ENCODE peak calls at places on chromosome 1, in ten cellular contexts. I, G, E, Y, J, O, A, T, K and F are unnamed samples. For H3K9me3, the result is how much of the 10 kb centered on the place peaks cover.

GRCh38 chr1:21914468-21914867 is 22.6 kb downstream of the HSPG2 start:
- DNase-seq in I (no peak), G (no peak), E (no peak), Y (no peak), J (peak), O (no peak), A (no peak), T (peak), K (no peak), F (no peak)

GRCh38 chr1:27567183-27567526 is 36.8 kb downstream of the AHDC1 start:
- DNase-seq in I (no peak), G (no peak), E (peak), Y (no peak), J (no peak), O (no peak), A (no peak), T (no peak), K (no peak), F (no peak)

GRCh38 chr1:230542054-230542453 is 100.2 kb upstream of the COG2 start:
- DNase-seq in I (no peak), G (no peak), E (no peak), Y (no peak), J (no peak), O (no peak), A (no peak), T (no peak), K (no peak), F (no peak)

GRCh38 chr1:247908761-247909160 is 11.3 kb upstream of the OR2T8 start:
- DNase-seq in I (no peak), G (no peak), E (no peak), Y (no peak), J (no peak), O (no peak), A (no peak), T (no peak), K (no peak), F (no peak)

GRCh38 chr1:12595839-12596821 is 21.9 kb downstream of the DHRS3 start:
- DNase-seq in I (peak), G (peak), E (peak), Y (no peak), J (peak), O (peak), A (peak), T (peak), K (peak), F (no peak)

GRCh38 chr1:160519542-160520435 is 3.3 kb downstream of the SLAMF6 start:
- DNase-seq in I (no peak), G (no peak), E (no peak), Y (peak), J (no peak), O (no peak), A (no peak), T (peak), K (peak), F (no peak)

GRCh38 chr1:197285526-197286217 is 17.6 kb downstream of the CRB1 start:
- DNase-seq in I (no peak), G (no peak), E (no peak), Y (no peak), J (no peak), O (no peak), A (no peak), T (no peak), K (no peak), F (no peak)

GRCh38 chr1:28104866-28105467 is 16.6 kb upstream of the EYA3 start:
- DNase-seq in I (no peak), G (no peak), E (peak), Y (peak), J (peak), O (peak), A (peak), T (peak), K (no peak), F (peak)

GRCh38 chr1:8777867-8778266 is 39.6 kb downstream of the RERE start:
- DNase-seq in I (no peak), G (no peak), E (no peak), Y (no peak), J (no peak), O (no peak), A (no peak), T (no peak), K (no peak), F (no peak)

GRCh38 chr1:30445449-30445848 is 277.9 kb downstream of the MATN1 start:
- DNase-seq in I (no peak), G (no peak), E (no peak), Y (no peak), J (no peak), O (no peak), A (no peak), T (no peak), K (no peak), F (no peak)

GRCh38 chr1:237303929-237304328 is 261.9 kb downstream of the RYR2 start:
- DNase-seq in I (no peak), G (no peak), E (no peak), Y (no peak), J (no peak), O (no peak), A (no peak), T (no peak), K (no peak), F (no peak)

GRCh38 chr1:228379666-228380065 is 27.0 kb downstream of the TRIM11 start:
- DNase-seq in I (no peak), G (no peak), E (no peak), Y (no peak), J (no peak), O (no peak), A (no peak), T (no peak), K (no peak), F (no peak)

GRCh38 chr1:115306146-115306545 is 31.9 kb downstream of the NGF start:
- DNase-seq in I (no peak), G (no peak), E (no peak), Y (no peak), J (no peak), O (no peak), A (no peak), T (no peak), K (no peak), F (no peak)

GRCh38 chr1:85884372-85885035 is 176.3 kb upstream of the ZNHIT6 start:
- DNase-seq in I (no peak), G (no peak), E (peak), Y (no peak), J (no peak), O (peak), A (no peak), T (no peak), K (no peak), F (peak)

GRCh38 chr1:212368073-212368484 is 46.6 kb downstream of the PACC1 start:
- DNase-seq in I (no peak), G (peak), E (peak), Y (peak), J (peak), O (peak), A (peak), T (peak), K (peak), F (peak)

GRCh38 chr1:18945401-18945849 is 11.1 kb downstream of the IFFO2 start:
- DNase-seq in I (peak), G (no peak), E (peak), Y (no peak), J (peak), O (peak), A (peak), T (peak), K (no peak), F (no peak)

GRCh38 chr1:44035726-44036408 is 4.6 kb upstream of the SLC6A9 start:
- DNase-seq in I (peak), G (no peak), E (peak), Y (peak), J (peak), O (peak), A (peak), T (peak), K (no peak), F (no peak)

GRCh38 chr1:44662683-44663030 is 11.6 kb downstream of the TMEM53 start:
- DNase-seq in I (no peak), G (no peak), E (no peak), Y (no peak), J (no peak), O (no peak), A (peak), T (no peak), K (no peak), F (no peak)

GRCh38 chr1:198969981-198970380 is 331.1 kb downstream of the PTPRC start:
- DNase-seq in I (no peak), G (no peak), E (no peak), Y (no peak), J (no peak), O (no peak), A (no peak), T (no peak), K (no peak), F (no peak)

GRCh38 chr1:38328278-38329035 is 281.9 kb upstream of the POU3F1 start:
- DNase-seq in I (no peak), G (no peak), E (no peak), Y (no peak), J (no peak), O (no peak), A (no peak), T (no peak), K (no peak), F (no peak)

GRCh38 chr1:107976431-107977215 is 11.6 kb upstream of the VAV3 start:
- DNase-seq in I (no peak), G (no peak), E (peak), Y (no peak), J (no peak), O (no peak), A (no peak), T (no peak), K (no peak), F (no peak)

GRCh38 chr1:181423301-181423918 is 59.9 kb upstream of the CACNA1E start:
- DNase-seq in I (peak), G (no peak), E (peak), Y (peak), J (peak), O (peak), A (peak), T (peak), K (peak), F (peak)

GRCh38 chr1:21174638-21175323 is 1.9 kb downstream of the EIF4G3 start:
- DNase-seq in I (no peak), G (no peak), E (no peak), Y (no peak), J (no peak), O (peak), A (no peak), T (peak), K (no peak), F (no peak)

GRCh38 chr1:185559684-185560310 is 174.4 kb upstream of the HMCN1 start:
- DNase-seq in I (no peak), G (peak), E (peak), Y (peak), J (peak), O (no peak), A (peak), T (peak), K (peak), F (peak)

GRCh38 chr1:119655160-119655559 is 7.1 kb upstream of the ZNF697 start:
- DNase-seq in I (no peak), G (no peak), E (no peak), Y (no peak), J (no peak), O (no peak), A (no peak), T (no peak), K (no peak), F (no peak)

GRCh38 chr1:112423207-112423606 is 27.2 kb downstream of the CTTNBP2NL start:
- DNase-seq in I (no peak), G (no peak), E (no peak), Y (no peak), J (no peak), O (no peak), A (no peak), T (no peak), K (no peak), F (no peak)

GRCh38 chr1:10898921-10899320 is 102.5 kb upstream of the CASZ1 start:
- DNase-seq in I (no peak), G (no peak), E (no peak), Y (no peak), J (no peak), O (no peak), A (no peak), T (no peak), K (no peak), F (no peak)

GRCh38 chr1:170580636-170581035 is 48.7 kb downstream of the GORAB start:
- DNase-seq in I (no peak), G (no peak), E (no peak), Y (no peak), J (no peak), O (no peak), A (no peak), T (no peak), K (no peak), F (no peak)

GRCh38 chr1:229011022-229011421 is 259.9 kb upstream of the RAB4A start:
- DNase-seq in I (no peak), G (no peak), E (no peak), Y (no peak), J (no peak), O (peak), A (no peak), T (no peak), K (no peak), F (no peak)

GRCh38 chr1:43293171-43293570 is 7.6 kb upstream of the TIE1 start:
- DNase-seq in I (no peak), G (no peak), E (no peak), Y (no peak), J (no peak), O (no peak), A (no peak), T (no peak), K (no peak), F (no peak)

GRCh38 chr1:172821609-172822274 is 162.8 kb downstream of the FASLG start:
- DNase-seq in I (no peak), G (peak), E (no peak), Y (peak), J (no peak), O (peak), A (peak), T (no peak), K (no peak), F (no peak)

GRCh38 chr1:64476251-64476952 is 6.5 kb downstream of the CACHD1 start:
- DNase-seq in I (no peak), G (no peak), E (no peak), Y (no peak), J (peak), O (peak), A (peak), T (peak), K (no peak), F (no peak)

GRCh38 chr1:47576758-47577115 is 138.9 kb downstream of the FOXD2 start:
- DNase-seq in I (no peak), G (no peak), E (no peak), Y (no peak), J (no peak), O (no peak), A (no peak), T (no peak), K (no peak), F (no peak)

GRCh38 chr1:224116131-224116530 is 2.2 kb downstream of the FBXO28 start:
- DNase-seq in I (no peak), G (no peak), E (peak), Y (peak), J (no peak), O (peak), A (no peak), T (peak), K (peak), F (peak)

DNA sequence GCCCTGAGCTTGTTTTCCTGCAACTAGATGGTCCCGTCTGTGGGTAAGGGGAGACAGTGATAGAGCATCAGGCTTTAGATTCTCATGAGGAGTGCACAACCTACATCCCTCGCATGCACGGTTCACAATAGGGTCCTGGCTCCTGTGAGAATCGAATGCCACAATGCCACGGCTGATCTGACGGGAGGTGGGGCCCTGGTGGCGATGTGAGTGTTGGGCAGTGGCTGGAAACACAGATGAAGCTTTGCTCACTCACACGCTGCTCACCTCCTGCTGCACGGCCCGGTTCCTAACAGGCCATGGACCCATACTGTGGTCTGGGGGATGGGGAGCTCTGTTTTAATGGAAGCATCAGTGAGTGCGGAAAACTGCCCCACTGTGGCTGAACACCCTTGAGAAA is 35.8 kb upstream of the TTC34 start:
- DNase-seq in I (no peak), G (no peak), E (no peak), Y (no peak), J (no peak), O (no peak), A (no peak), T (no peak), K (no peak), F (no peak)
- H3K9me3 ChIP-seq in I (under half), G (under half), E (under half), Y (under half), J (under half), O (under half), A (under half), T (under half), K (under half), F (under half)

GRCh38 chr1:4700801-4701200 is 46.4 kb downstream of the AJAP1 start:
- DNase-seq in I (no peak), G (no peak), E (peak), Y (no peak), J (no peak), O (no peak), A (no peak), T (no peak), K (no peak), F (no peak)
- H3K9me3 ChIP-seq in I (under half), G (under half), E (under half), Y (under half), J (under half), O (under half), A (under half), T (under half), K (under half), F (under half)

DNA sequence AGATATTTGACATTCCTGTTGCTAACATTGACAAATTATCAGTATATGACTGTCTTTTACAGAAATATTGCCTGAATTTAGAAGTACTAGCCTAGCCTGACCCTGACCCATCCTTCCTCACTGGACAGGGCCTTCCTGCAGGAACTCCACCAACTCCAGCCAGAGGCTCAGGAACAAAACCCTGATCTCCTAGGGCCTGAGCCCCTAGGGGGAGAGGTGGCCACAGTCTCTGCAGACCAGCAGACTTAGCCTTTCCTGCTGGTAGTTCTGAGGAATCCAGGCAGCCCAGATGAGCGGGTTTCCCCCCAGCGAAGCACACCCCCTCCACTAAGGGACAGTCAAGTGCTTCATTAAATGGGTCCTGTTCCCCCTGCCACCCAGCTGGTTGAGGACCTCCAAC is 44.3 kb upstream of the LRIF1 start:
- DNase-seq in I (no peak), G (no peak), E (no peak), Y (no peak), J (no peak), O (no peak), A (no peak), T (no peak), K (no peak), F (no peak)
- H3K9me3 ChIP-seq in I (under half), G (under half), E (under half), Y (under half), J (under half), O (under half), A (under half), T (under half), K (under half), F (under half)

GRCh38 chr1:57235782-57236181 is 188.1 kb downstream of the DAB1 start:
- DNase-seq in I (no peak), G (no peak), E (no peak), Y (no peak), J (no peak), O (no peak), A (no peak), T (peak), K (no peak), F (no peak)

GRCh38 chr1:57232500-57232899 is 191.4 kb downstream of the DAB1 start:
- DNase-seq in I (no peak), G (no peak), E (peak), Y (no peak), J (no peak), O (no peak), A (no peak), T (peak), K (no peak), F (no peak)

GRCh38 chr1:57234459-57234858 is 189.4 kb downstream of the DAB1 start:
- DNase-seq in I (no peak), G (no peak), E (no peak), Y (no peak), J (no peak), O (no peak), A (no peak), T (peak), K (no peak), F (no peak)

GRCh38 chr1:57238408-57238807 is 185.5 kb downstream of the DAB1 start:
- DNase-seq in I (no peak), G (no peak), E (no peak), Y (no peak), J (no peak), O (no peak), A (no peak), T (no peak), K (no peak), F (no peak)
- H3K9me3 ChIP-seq in I (under half), G (under half), E (under half), Y (under half), J (under half), O (under half), A (under half), T (under half), K (under half), F (under half)